ENCODE peak calls at places on chromosomes 16 and 17, in four cellular contexts. J is HCT116, D is PC-3, A is OCI-LY7. Y is an unnamed sample.

GRCh38 chr16:76854234-76854633 is 336.8 kb upstream of the MON1B start:
- DNase-seq in D (peak; percentile 29), A (peak; percentile 38), J (no peak), Y (peak; percentile 0)

GRCh38 chr17:81917565-81918332 is at the start of gene SIRT7:
- DNase-seq in D (peak; percentile 89), J (peak; percentile 39), A (peak; percentile 94), Y (peak; percentile 80)

GRCh38 chr17:67260051-67260987 is 15.3 kb upstream of the HELZ start:
- DNase-seq in D (peak; percentile 47), J (no peak), A (no peak), Y (peak; percentile 74)

GRCh38 chr16:83791916-83792315 is 15.9 kb upstream of the HSBP1 start:
- DNase-seq in A (no peak), D (no peak), J (no peak), Y (no peak)

GRCh38 chr16:57576429-57576870 is 34.0 kb downstream of the ADGRG5 start:
- DNase-seq in A (peak; percentile 80), D (peak; percentile 79), J (peak; percentile 38), Y (peak; percentile 76)

GRCh38 chr17:28500712-28501379 is 5.3 kb upstream of the FOXN1 start:
- DNase-seq in J (no peak), D (no peak), A (no peak), Y (no peak)

GRCh38 chr17:48892940-48893645 is 506 bp downstream of the ATP5MC1 start:
- DNase-seq in A (peak; percentile 29), J (no peak), D (no peak), Y (peak; percentile 42)

GRCh38 chr17:38674749-38675615 is at the start of gene EPOP:
- DNase-seq in J (peak; percentile 77), A (peak; percentile 90), D (peak; percentile 78), Y (peak; percentile 89)

GRCh38 chr17:44758414-44759095 is at the start of gene ADAM11:
- DNase-seq in D (no peak), A (no peak), J (no peak), Y (peak; percentile 41)

GRCh38 chr16:28082624-28083023 is 19.1 kb upstream of the GSG1L start:
- DNase-seq in D (no peak), A (no peak), J (no peak), Y (peak; percentile 21)

GRCh38 chr16:85616608-85617311 is 3.6 kb downstream of the GSE1 start:
- DNase-seq in J (no peak), D (no peak), A (peak; percentile 36), Y (no peak)

GRCh38 chr16:85613609-85614337 is 651 bp downstream of the GSE1 start:
- DNase-seq in D (peak; percentile 41), A (peak; percentile 61), J (no peak), Y (peak; percentile 79)

GRCh38 chr16:85615852-85616607 is 2.9 kb downstream of the GSE1 start:
- DNase-seq in J (peak; percentile 48), A (peak; percentile 94), D (peak; percentile 70), Y (peak; percentile 83)

GRCh38 chr16:85614338-85615013 is 1.4 kb downstream of the GSE1 start:
- DNase-seq in A (peak; percentile 29), J (no peak), D (no peak), Y (no peak)

DNA sequence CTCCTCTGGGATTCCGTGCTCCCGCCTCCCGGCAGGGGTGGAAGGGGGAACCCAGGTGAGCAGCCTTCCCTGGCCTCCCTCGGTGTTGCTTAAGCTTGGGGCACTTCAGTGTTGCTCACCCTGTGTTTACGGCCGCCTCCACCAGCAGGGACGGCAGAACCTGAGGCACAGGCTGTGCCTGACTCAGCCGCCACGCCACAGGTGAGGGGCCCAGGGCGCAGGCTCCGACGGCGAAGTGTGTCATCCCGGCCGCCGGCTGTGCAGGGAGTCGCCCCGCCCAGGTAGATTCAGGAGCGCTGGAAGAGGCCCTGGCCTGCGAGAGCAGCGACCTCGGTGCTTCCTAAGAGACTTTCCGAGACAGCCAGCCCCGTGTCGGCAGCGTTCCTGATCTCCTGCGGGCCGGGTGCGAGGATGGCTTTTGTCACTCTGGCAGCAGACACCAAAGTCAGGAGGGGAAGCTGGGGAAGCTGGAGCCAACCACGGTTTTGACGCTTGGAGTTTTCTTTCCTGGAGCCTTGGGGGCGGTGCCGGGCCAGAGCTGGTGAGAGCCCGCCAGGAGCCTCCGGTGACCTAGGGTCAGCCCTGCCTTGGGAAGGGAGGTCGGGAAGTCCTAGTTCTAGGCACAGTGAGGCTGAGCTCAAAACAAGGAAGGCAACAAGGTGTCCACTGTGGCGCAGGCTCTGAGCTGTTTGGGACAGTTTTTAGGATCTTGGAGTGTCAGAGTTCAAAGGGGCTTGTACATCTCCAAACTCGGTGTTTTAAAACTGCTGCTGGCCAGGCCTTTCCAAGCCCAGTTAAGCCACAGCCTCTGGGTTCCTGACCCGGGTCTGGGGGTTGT is 2.1 kb downstream of the GSE1 start:
- DNase-seq in J (peak; percentile 93), A (no peak), D (peak; percentile 91), Y (no peak)
- TF ChIP-seq EZH2phosphoT487 in J (no peak), A (no peak), D (peak; percentile 87), Y (no peak)

DNA sequence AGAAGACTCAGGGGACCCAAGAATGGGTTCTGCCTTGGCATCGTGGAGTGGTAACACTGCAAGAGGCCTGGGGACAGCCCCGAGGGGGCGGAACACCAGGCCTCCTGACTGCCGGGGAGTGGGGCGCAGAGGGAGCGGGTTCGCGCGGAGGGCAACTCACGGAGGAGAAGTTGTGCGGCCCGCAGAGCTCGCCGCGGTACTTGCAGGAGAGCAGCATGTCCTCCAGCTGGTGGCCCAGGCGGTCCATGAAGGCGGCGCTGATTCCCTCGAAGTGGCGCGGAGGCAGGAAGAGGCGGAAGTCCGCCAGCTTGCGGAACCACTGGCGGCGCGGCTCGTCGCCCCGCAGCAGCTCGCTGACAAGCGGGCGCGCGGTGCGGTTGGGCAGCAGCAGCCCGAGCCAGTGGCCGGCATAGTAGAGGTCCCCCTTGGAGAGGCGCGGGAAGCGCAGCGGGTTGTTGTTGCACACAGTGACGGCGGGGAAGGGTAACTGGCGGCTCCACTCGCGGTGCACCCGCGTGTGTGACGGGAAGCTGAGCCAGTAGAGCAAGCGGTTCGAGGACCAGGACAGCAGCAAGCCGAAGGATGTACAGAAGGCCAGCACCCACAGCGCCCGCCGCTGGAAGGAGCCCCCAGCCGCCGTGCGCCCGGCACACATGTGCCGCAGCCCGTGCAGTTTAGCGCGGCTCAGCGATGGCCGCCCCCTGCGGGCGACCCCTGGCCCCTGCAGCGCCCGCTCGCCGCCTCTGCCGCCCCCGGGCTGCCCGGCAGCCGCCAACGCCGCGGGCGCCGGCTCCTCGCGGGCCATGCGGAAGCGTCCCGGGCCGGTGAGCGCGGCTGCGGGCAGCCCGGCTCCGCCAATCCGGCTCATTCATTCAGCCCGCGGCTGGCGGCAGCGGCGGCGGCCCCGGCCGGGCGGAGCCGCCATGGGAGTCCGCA is 1.6 kb downstream of the ASIC2 start:
- DNase-seq in J (no peak), A (no peak), D (no peak), Y (peak; percentile 48)
- TF ChIP-seq EZH2phosphoT487 in J (no peak), A (no peak), D (no peak), Y (no peak)

GRCh38 chr16:8676160-8676547 is 1.7 kb downstream of the ABAT start:
- DNase-seq in D (no peak), A (no peak), J (no peak), Y (no peak)

GRCh38 chr16:8675183-8676159 is 1.1 kb downstream of the ABAT start:
- DNase-seq in A (no peak), D (no peak), J (no peak), Y (peak; percentile 14)

GRCh38 chr16:8674413-8675022 is at the start of gene ABAT:
- DNase-seq in J (peak; percentile 37), A (peak; percentile 89), D (peak; percentile 73), Y (peak; percentile 93)

GRCh38 chr16:8676737-8677375 is 2.4 kb downstream of the ABAT start:
- DNase-seq in A (no peak), D (no peak), J (no peak), Y (peak; percentile 7)

GRCh38 chr16:8673611-8674412 is 605 bp upstream of the ABAT start:
- DNase-seq in J (no peak), A (no peak), D (no peak), Y (no peak)
- TF ChIP-seq EZH2phosphoT487 in J (no peak), A (no peak), D (no peak), Y (no peak)

GRCh38 chr17:47427985-47428384 is 102.9 kb upstream of the NPEPPS start:
- DNase-seq in J (no peak), A (no peak), D (no peak), Y (no peak)

DNA sequence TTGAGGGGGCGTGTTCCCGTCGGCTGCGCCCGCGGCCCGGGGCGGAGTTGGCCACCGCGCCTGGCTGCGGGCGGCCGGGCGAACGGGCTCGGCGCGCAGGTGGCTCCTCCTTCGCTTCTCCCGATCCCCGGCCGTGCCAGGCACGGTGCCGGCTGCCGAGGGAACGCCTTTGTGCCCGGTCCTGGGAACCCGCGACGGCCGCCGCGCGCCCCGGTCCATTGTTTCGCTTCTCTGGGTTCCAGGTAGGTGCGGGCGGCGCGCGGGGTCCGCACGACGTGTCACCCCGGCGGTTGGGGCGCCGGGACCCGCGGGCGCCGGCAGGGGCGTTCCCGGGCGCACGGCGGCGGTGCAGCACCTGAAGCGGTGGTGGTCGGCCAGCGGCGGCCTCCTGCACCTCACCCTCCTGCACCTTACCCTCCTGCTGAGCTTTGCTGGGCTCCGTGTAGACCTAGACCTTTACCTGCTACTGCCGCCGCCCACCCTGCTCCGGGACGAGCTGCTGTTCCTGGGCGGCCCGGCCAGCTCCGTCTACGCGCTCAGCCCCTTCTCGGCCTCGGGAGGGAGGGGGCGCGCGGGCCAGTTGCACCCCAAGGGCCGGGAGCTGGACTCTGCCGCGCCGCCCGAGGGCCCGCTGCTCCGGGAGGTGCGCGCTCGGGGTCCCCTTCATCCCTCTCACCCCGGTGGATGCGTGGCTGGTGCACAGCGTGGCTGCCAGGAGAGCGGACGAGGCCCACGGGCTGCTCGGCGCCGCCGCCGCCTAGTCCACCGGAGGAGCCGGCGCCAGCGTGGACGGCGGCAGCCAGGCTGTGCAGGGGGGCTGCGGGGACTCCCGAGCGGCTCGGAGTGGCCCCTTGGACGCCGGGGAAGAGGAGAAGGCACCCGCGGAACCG is 99.9 kb downstream of the EFCAB13 start:
- DNase-seq in A (no peak), J (no peak), D (peak; percentile 48), Y (no peak)
- TF ChIP-seq EZH2phosphoT487 in A (no peak), J (no peak), D (no peak), Y (no peak)

DNA sequence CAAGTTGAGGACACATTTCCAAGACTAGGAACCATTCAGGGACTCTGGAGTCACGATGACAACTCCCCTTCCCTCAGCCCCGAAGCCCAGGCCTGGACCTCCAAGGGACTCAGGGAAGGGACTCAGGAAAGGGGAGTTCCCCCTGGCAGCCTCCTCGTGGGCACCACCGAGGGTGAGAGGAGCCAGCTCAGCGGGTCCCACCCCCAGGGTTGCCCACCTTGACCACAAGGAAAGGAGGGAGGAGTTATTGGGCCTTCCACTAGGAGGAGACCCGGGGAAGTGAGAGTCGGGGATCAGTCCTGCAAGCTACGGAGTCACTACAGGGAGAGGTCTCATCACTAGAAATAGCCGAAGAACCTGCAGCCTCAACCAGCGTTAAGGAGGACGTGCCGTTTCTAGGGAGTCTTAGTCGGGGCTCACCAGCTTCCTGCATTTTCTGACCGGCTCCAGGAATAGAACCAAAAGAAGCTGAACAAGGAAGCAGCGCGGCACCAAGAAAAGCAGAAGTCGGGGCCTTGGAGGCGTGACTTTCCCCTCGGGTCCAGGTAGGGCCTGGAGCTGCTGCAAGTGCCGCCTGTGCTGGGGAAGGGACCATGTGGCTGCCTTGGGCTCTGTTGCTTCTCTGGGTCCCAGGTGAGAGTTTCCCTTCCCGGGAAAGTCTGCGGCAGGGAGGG is at the start of gene CD300A:
- DNase-seq in D (no peak), J (no peak), A (peak; percentile 74), Y (no peak)
- TF ChIP-seq EZH2phosphoT487 in D (no peak), J (no peak), A (no peak), Y (no peak)

DNA sequence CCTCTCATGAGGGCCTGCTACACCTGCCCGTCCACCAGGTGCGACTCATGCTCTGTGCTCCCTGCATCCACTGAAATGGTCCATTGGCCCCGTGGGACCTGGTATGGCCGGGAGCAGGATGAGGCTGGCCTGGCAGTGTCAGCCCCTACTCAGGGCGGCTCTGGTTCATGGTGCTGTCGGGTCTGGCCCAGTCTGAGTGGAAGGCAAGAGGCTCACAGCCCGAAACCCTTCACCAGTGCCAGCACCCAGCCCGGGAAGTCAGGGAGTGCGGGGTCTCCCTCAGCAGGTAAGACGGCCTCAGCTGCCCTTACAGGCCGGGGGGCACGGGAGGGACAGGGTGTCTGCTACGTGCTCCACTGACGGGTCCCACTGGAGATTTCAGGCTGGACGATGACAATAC is 40.5 kb upstream of the RASD1 start:
- DNase-seq in D (no peak), A (no peak), J (no peak), Y (no peak)
- TF ChIP-seq EZH2phosphoT487 in D (no peak), A (no peak), J (no peak), Y (no peak)

Y was measured in GM23248.